ENCODE peak calls at places on chromosomes 12 and 14, in ten cellular contexts. R, U, J, W, C, D, I, E, S and M are unnamed samples.

GRCh38 chr14:59352951-59353350 is 112.2 kb downstream of the GPR135 start:
- DNase-seq in R (no peak), U (no peak), J (peak; percentile 49), W (no peak), C (no peak), D (no peak), I (no peak), E (no peak), S (no peak), M (no peak)

GRCh38 chr14:92712654-92713051 is 35.8 kb downstream of the LGMN start:
- DNase-seq in R (no peak), U (no peak), J (no peak), W (no peak), C (no peak), D (no peak), I (no peak), E (no peak), S (no peak), M (no peak)

GRCh38 chr14:103134919-103135318 is 11.7 kb downstream of the TNFAIP2 start:
- DNase-seq in R (no peak), U (no peak), J (no peak), W (no peak), C (no peak), D (no peak), I (no peak), E (no peak), S (no peak), M (no peak)

GRCh38 chr14:58752782-58753181 is 115.0 kb downstream of the DACT1 start:
- DNase-seq in R (no peak), U (no peak), J (peak; percentile 57), W (no peak), C (no peak), D (no peak), I (peak; percentile 85), E (peak; percentile 92), S (no peak), M (no peak)

GRCh38 chr12:76341436-76342030 is 6.7 kb downstream of the BBS10 start:
- DNase-seq in R (no peak), U (peak; percentile 72), J (peak; percentile 85), W (no peak), C (no peak), D (no peak), I (no peak), E (no peak), S (no peak), M (no peak)

GRCh38 chr14:96105089-96105920 is 66.1 kb downstream of the C14orf132 start:
- DNase-seq in R (no peak), U (no peak), J (no peak), W (no peak), C (no peak), D (no peak), I (no peak), E (no peak), S (no peak), M (no peak)

GRCh38 chr12:108333898-108334699 is 5.0 kb downstream of the CMKLR1 start:
- DNase-seq in R (no peak), U (peak; percentile 75), J (peak; percentile 19), W (no peak), C (no peak), D (no peak), I (no peak), E (no peak), S (no peak), M (no peak)

GRCh38 chr14:95389471-95390011 is 69.8 kb upstream of the CLMN start:
- DNase-seq in R (no peak), U (no peak), J (no peak), W (no peak), C (no peak), D (no peak), I (no peak), E (peak; percentile 47), S (no peak), M (no peak)

GRCh38 chr14:74459289-74459946 is 33.4 kb upstream of the SYNDIG1L start:
- DNase-seq in R (peak; percentile 11), U (peak; percentile 28), J (peak; percentile 41), W (peak; percentile 60), C (peak; percentile 2), D (no peak), I (peak; percentile 13), E (no peak), S (peak; percentile 81), M (no peak)

GRCh38 chr14:105857816-105858675 is 331.7 kb downstream of the TMEM121 start:
- DNase-seq in R (no peak), U (no peak), J (no peak), W (no peak), C (no peak), D (no peak), I (no peak), E (no peak), S (no peak), M (no peak)

GRCh38 chr14:104787736-104788532 is 7.6 kb downstream of the AKT1 start:
- DNase-seq in R (no peak), U (no peak), J (no peak), W (no peak), C (no peak), D (no peak), I (no peak), E (no peak), S (no peak), M (no peak)

GRCh38 chr12:50087995-50088394 is 2.9 kb downstream of the SMARCD1 start:
- DNase-seq in R (no peak), U (no peak), J (peak; percentile 92), W (no peak), C (no peak), D (no peak), I (no peak), E (no peak), S (no peak), M (no peak)

GRCh38 chr14:54909763-54910162 is 7.1 kb upstream of the GCH1 start:
- DNase-seq in R (no peak), U (no peak), J (no peak), W (no peak), C (no peak), D (no peak), I (no peak), E (no peak), S (no peak), M (no peak)